ENCODE peak calls at places on chromosomes 6 and 20, in five cellular contexts. One of them, this sample, is unnamed.

GRCh38 chr20:63968928-63969760 is 586 bp downstream of the ZNF512B start:
- DNase-seq in stimulated activated naive CD4-positive, alpha-beta T cell: peak
- DNase-seq in AG20443: peak
- DNase-seq in HTR-8/SVneo: no peak
- DNase-seq in effector CD4-positive, alpha-beta T cell: no peak
- DNase-seq in this sample: peak

GRCh38 chr20:35615667-35616464 is at the start of gene SPAG4:
- DNase-seq in AG20443: peak
- DNase-seq in HTR-8/SVneo: peak
- DNase-seq in effector CD4-positive, alpha-beta T cell: peak
- DNase-seq in stimulated activated naive CD4-positive, alpha-beta T cell: peak
- DNase-seq in this sample: peak

GRCh38 chr6:85703359-85703758 is 60.7 kb upstream of the SYNCRIP start:
- DNase-seq in effector CD4-positive, alpha-beta T cell: no peak
- DNase-seq in stimulated activated naive CD4-positive, alpha-beta T cell: no peak
- DNase-seq in AG20443: no peak
- DNase-seq in HTR-8/SVneo: no peak
- DNase-seq in this sample: no peak

GRCh38 chr6:39206250-39206721 is 23.0 kb downstream of the KCNK5 start:
- DNase-seq in HTR-8/SVneo: no peak
- DNase-seq in effector CD4-positive, alpha-beta T cell: no peak
- DNase-seq in stimulated activated naive CD4-positive, alpha-beta T cell: no peak
- DNase-seq in AG20443: no peak
- DNase-seq in this sample: no peak

GRCh38 chr6:64230530-64230929 is 594.9 kb downstream of the PHF3 start:
- DNase-seq in effector CD4-positive, alpha-beta T cell: no peak
- DNase-seq in stimulated activated naive CD4-positive, alpha-beta T cell: no peak
- DNase-seq in HTR-8/SVneo: no peak
- DNase-seq in AG20443: no peak
- DNase-seq in this sample: no peak

GRCh38 chr6:54646551-54647300 is 199.8 kb upstream of the FAM83B start:
- DNase-seq in effector CD4-positive, alpha-beta T cell: no peak
- DNase-seq in stimulated activated naive CD4-positive, alpha-beta T cell: no peak
- DNase-seq in HTR-8/SVneo: no peak
- DNase-seq in AG20443: peak
- DNase-seq in this sample: peak

GRCh38 chr6:156807795-156808194 is 30.6 kb downstream of the ARID1B start:
- DNase-seq in AG20443: no peak
- DNase-seq in HTR-8/SVneo: no peak
- DNase-seq in effector CD4-positive, alpha-beta T cell: no peak
- DNase-seq in stimulated activated naive CD4-positive, alpha-beta T cell: no peak
- DNase-seq in this sample: no peak

GRCh38 chr20:3896853-3897252 is 7.7 kb downstream of the PANK2 start:
- DNase-seq in stimulated activated naive CD4-positive, alpha-beta T cell: no peak
- DNase-seq in effector CD4-positive, alpha-beta T cell: no peak
- DNase-seq in HTR-8/SVneo: no peak
- DNase-seq in AG20443: no peak
- DNase-seq in this sample: no peak

GRCh38 chr6:43070028-43070632 is 6.0 kb upstream of the PTK7 start:
- DNase-seq in AG20443: peak
- DNase-seq in HTR-8/SVneo: peak
- DNase-seq in stimulated activated naive CD4-positive, alpha-beta T cell: no peak
- DNase-seq in effector CD4-positive, alpha-beta T cell: no peak
- DNase-seq in this sample: peak

GRCh38 chr6:132959927-132960326 is 145.6 kb downstream of the RPS12 start:
- DNase-seq in effector CD4-positive, alpha-beta T cell: no peak
- DNase-seq in AG20443: no peak
- DNase-seq in HTR-8/SVneo: no peak
- DNase-seq in stimulated activated naive CD4-positive, alpha-beta T cell: no peak
- DNase-seq in this sample: no peak

GRCh38 chr20:57695012-57695411 is 14.8 kb downstream of the PMEPA1 start:
- DNase-seq in AG20443: no peak
- DNase-seq in stimulated activated naive CD4-positive, alpha-beta T cell: no peak
- DNase-seq in effector CD4-positive, alpha-beta T cell: no peak
- DNase-seq in HTR-8/SVneo: no peak
- DNase-seq in this sample: no peak

GRCh38 chr6:6569043-6569442 is 19.5 kb upstream of the LY86 start:
- DNase-seq in effector CD4-positive, alpha-beta T cell: no peak
- DNase-seq in HTR-8/SVneo: no peak
- DNase-seq in stimulated activated naive CD4-positive, alpha-beta T cell: no peak
- DNase-seq in AG20443: no peak
- DNase-seq in this sample: no peak

GRCh38 chr20:34709836-34710567 is 5.9 kb downstream of the TP53INP2 start:
- DNase-seq in AG20443: peak
- DNase-seq in stimulated activated naive CD4-positive, alpha-beta T cell: peak
- DNase-seq in effector CD4-positive, alpha-beta T cell: no peak
- DNase-seq in HTR-8/SVneo: no peak
- DNase-seq in this sample: peak

GRCh38 chr20:35305682-35306556 is 13.7 kb upstream of the FAM83C start:
- DNase-seq in effector CD4-positive, alpha-beta T cell: no peak
- DNase-seq in HTR-8/SVneo: peak
- DNase-seq in AG20443: peak
- DNase-seq in stimulated activated naive CD4-positive, alpha-beta T cell: no peak
- DNase-seq in this sample: peak

GRCh38 chr20:50596694-50597021 is 86.5 kb downstream of the PTPN1 start:
- DNase-seq in HTR-8/SVneo: no peak
- DNase-seq in effector CD4-positive, alpha-beta T cell: no peak
- DNase-seq in AG20443: no peak
- DNase-seq in stimulated activated naive CD4-positive, alpha-beta T cell: no peak
- DNase-seq in this sample: no peak

GRCh38 chr6:137105375-137105774 is 60.6 kb upstream of the IL20RA start:
- DNase-seq in HTR-8/SVneo: no peak
- DNase-seq in stimulated activated naive CD4-positive, alpha-beta T cell: no peak
- DNase-seq in AG20443: no peak
- DNase-seq in effector CD4-positive, alpha-beta T cell: no peak
- DNase-seq in this sample: no peak

GRCh38 chr6:95866732-95867131 is 149.0 kb upstream of the FUT9 start:
- DNase-seq in AG20443: no peak
- DNase-seq in stimulated activated naive CD4-positive, alpha-beta T cell: no peak
- DNase-seq in HTR-8/SVneo: no peak
- DNase-seq in effector CD4-positive, alpha-beta T cell: no peak
- DNase-seq in this sample: no peak

GRCh38 chr6:46985943-46986342 is 56.2 kb downstream of the ADGRF1 start:
- DNase-seq in effector CD4-positive, alpha-beta T cell: no peak
- DNase-seq in stimulated activated naive CD4-positive, alpha-beta T cell: no peak
- DNase-seq in HTR-8/SVneo: no peak
- DNase-seq in AG20443: no peak
- DNase-seq in this sample: no peak

This sample was measured in adipocyte.